ENCODE peak calls at places on chromosome X, in six cellular contexts. Y is dorsolateral prefrontal cortex, K is GM12865, R is tibial nerve, U is AG09309, Q is GM23338. S is an unnamed sample.

GRCh38 chrX:131792356-131792749 is 230.7 kb upstream of the STK26 start:
- DNase-seq in Y (peak; percentile 86), K (peak; percentile 47), R (no peak), U (peak; percentile 88), Q (no peak), S (peak; percentile 92)

GRCh38 chrX:122816288-122816687 is 367.8 kb upstream of the GRIA3 start:
- DNase-seq in Y (no peak), K (no peak), R (no peak), U (no peak), Q (no peak), S (no peak)

GRCh38 chrX:118345401-118346257 is at the start of gene WDR44:
- DNase-seq in Y (peak; percentile 91), K (peak; percentile 96), R (peak; percentile 86), U (peak; percentile 68), Q (peak; percentile 93), S (peak; percentile 83)

GRCh38 chrX:23503835-23504539 is 163.3 kb upstream of the PRDX4 start:
- DNase-seq in Y (peak; percentile 49), K (no peak), R (peak; percentile 60), U (peak; percentile 10), Q (peak; percentile 26), S (peak; percentile 80)

GRCh38 chrX:1322393-1322792 is 14.2 kb upstream of the IL3RA start:
- DNase-seq in Y (no peak), K (no peak), R (no peak), U (no peak), Q (no peak), S (no peak)

GRCh38 chrX:11180571-11180970 is 69.4 kb downstream of the HCCS start:
- DNase-seq in Y (no peak), K (no peak), R (no peak), U (no peak), Q (no peak), S (no peak)

GRCh38 chrX:17768997-17769396 is 31.7 kb downstream of the SCML1 start:
- DNase-seq in Y (no peak), K (no peak), R (no peak), U (no peak), Q (no peak), S (no peak)

GRCh38 chrX:9676311-9676710 is 89.3 kb downstream of the GPR143 start:
- DNase-seq in Y (no peak), K (no peak), R (no peak), U (peak; percentile 55), Q (no peak), S (no peak)

GRCh38 chrX:141903400-141904155 is at the start of gene MAGEC1:
- DNase-seq in Y (no peak), K (no peak), R (no peak), U (no peak), Q (no peak), S (no peak)

GRCh38 chrX:4547218-4547836 is 833.9 kb upstream of the PRKX start:
- DNase-seq in Y (peak; percentile 38), K (peak; percentile 52), R (peak; percentile 26), U (peak; percentile 13), Q (peak; percentile 47), S (peak; percentile 16)

GRCh38 chrX:134144231-134144630 is 92.8 kb upstream of the CCDC160 start:
- DNase-seq in Y (no peak), K (peak; percentile 7), R (no peak), U (no peak), Q (peak; percentile 35), S (no peak)

GRCh38 chrX:101799387-101799786 is 132.4 kb downstream of the ZMAT1 start:
- DNase-seq in Y (peak; percentile 78), K (peak; percentile 89), R (peak; percentile 98), U (peak; percentile 64), Q (peak; percentile 92), S (peak; percentile 72)
- TF ChIP-seq CTCF in Y (peak; percentile 83), K (peak; percentile 31), R (peak; percentile 84), U (peak; percentile 67), Q (peak; percentile 60), S (peak; percentile 62)

GRCh38 chrX:140664939-140665338 is 44.6 kb upstream of the LINC00632 start:
- DNase-seq in Y (no peak), K (peak; percentile 8), R (no peak), U (no peak), Q (peak; percentile 24), S (peak; percentile 27)
- TF ChIP-seq CTCF in Y (peak; percentile 52), K (no peak), R (peak; percentile 31), U (no peak), Q (peak; percentile 62), S (peak; percentile 10)

GRCh38 chrX:67585401-67585800 is 41.6 kb downstream of the AR start:
- DNase-seq in Y (no peak), K (no peak), R (no peak), U (no peak), Q (no peak), S (no peak)
- TF ChIP-seq CTCF in Y (no peak), K (no peak), R (no peak), U (no peak), Q (no peak), S (no peak)

GRCh38 chrX:67780694-67781109 is 236.9 kb downstream of the AR start:
- DNase-seq in Y (no peak), K (peak; percentile 3), R (peak; percentile 46), U (peak; percentile 92), Q (no peak), S (peak; percentile 88)
- TF ChIP-seq CTCF in Y (no peak), K (no peak), R (no peak), U (no peak), Q (no peak), S (no peak)

GRCh38 chrX:43961699-43962098 is 11.5 kb downstream of the NDP start:
- DNase-seq in Y (no peak), K (no peak), R (no peak), U (no peak), Q (no peak), S (no peak)
- TF ChIP-seq CTCF in Y (no peak), K (peak; percentile 15), R (no peak), U (peak; percentile 16), Q (peak; percentile 46), S (no peak)

DNA sequence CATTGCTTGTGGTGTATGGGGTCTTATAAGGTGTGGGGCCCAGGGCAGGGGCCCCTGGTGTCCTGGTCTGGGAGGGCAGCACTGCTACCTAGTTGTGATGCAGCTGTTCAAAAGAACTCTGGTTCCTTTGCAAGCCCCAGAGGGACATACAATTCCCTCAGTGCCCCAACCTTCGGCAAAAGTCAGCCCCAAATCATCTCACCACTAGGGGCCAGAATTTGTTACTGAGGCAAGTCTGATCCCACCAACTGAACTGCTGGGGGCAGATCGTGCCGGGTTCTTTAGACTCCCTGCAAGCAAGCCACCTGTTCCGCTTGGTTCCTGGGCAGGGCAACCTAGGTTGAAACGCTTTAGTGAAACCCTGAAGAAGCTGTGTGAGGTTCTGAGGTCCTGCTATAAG is 180.1 kb upstream of the S100G start:
- DNase-seq in Y (no peak), K (peak; percentile 3), R (no peak), U (no peak), Q (peak; percentile 49), S (no peak)
- TF ChIP-seq CTCF in Y (no peak), K (peak; percentile 3), R (no peak), U (no peak), Q (peak; percentile 62), S (peak; percentile 4)

GRCh38 chrX:40247382-40247781 is 149.6 kb upstream of the BCOR start:
- DNase-seq in Y (no peak), K (no peak), R (no peak), U (no peak), Q (no peak), S (no peak)

GRCh38 chrX:40243699-40244098 is 145.9 kb upstream of the BCOR start:
- DNase-seq in Y (no peak), K (no peak), R (no peak), U (no peak), Q (no peak), S (no peak)

GRCh38 chrX:40245411-40246140 is 147.8 kb upstream of the BCOR start:
- DNase-seq in Y (peak; percentile 28), K (no peak), R (no peak), U (no peak), Q (no peak), S (no peak)

GRCh38 chrX:40244116-40244515 is 146.4 kb upstream of the BCOR start:
- DNase-seq in Y (no peak), K (no peak), R (no peak), U (no peak), Q (no peak), S (no peak)

GRCh38 chrX:40244980-40245379 is 147.2 kb upstream of the BCOR start:
- DNase-seq in Y (peak; percentile 39), K (no peak), R (no peak), U (no peak), Q (no peak), S (no peak)
- TF ChIP-seq CTCF in Y (no peak), K (no peak), R (no peak), U (no peak), Q (no peak), S (no peak)

DNA sequence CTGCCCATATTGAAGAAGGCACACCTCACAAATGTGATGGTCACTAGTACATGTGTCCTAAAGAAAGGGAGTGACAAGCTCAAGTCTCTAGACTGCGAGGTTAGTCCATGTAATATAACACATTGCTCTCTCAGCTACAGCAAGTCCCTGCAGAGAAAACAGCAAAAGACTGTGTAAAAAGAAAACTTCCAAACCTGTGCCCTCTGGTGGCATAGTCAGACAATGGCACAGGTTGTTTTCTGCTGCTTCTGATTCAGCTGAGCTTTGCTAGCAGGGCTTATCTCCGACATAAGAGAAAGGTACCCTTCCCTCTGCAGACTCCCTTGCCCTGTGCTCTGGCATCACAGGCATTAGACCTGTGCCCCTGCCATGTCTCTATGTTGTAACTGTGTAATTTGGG is 1.4 kb upstream of the SERPINA7 start:
- DNase-seq in Y (no peak), K (no peak), R (no peak), U (no peak), Q (peak; percentile 28), S (no peak)
- TF ChIP-seq CTCF in Y (peak; percentile 34), K (peak; percentile 11), R (peak; percentile 5), U (peak; percentile 47), Q (peak; percentile 43), S (peak; percentile 54)

GRCh38 chrX:102902355-102902754 is 34.7 kb upstream of the RAB40AL start:
- DNase-seq in Y (no peak), K (no peak), R (no peak), U (no peak), Q (no peak), S (no peak)

DNA sequence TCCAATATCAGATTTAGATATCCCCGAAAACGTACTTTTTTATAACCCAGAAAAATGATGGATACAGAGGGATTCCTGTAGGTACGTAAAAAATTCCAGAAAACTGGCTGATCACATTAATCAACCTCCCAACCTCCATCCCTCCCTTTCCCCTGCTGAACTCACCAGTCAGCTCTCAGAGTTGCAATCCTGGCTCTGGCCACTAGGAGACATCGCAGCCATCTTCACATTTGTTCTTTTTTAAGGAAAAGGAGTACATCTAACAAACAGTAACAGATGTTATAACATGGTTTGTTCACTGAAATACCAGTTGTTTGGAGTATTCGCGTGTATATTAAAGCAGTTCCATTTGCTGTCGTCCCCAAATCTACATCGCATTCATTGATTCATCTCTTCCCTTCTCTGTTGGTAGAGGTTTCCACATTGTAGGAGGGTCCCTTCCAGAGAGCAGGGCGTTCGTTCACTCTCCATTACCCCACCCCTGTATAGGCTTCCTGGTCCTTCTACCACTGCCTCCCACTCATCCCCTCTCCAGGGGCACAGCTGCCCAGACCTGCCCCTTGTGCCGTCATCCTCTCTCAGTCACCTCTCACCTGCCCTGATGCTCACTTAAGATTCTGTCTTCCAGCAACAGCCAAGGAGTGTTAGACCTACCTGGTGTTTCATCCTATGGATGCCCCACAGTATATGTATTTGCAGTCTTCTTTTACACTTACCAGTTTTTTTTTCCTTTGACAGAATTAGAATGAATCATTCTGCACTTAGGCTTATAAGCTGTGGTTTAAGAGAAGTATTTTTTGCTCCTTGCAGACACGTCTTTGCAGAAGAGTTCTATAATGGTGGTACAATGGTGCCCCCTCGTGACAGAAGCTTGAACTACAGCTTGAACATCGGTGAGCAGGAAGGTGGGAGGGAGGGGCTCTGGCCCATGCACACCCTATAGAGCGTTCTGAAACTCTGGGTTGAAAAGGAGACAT is 36.8 kb upstream of the RAB40AL start:
- DNase-seq in Y (peak; percentile 41), K (peak; percentile 66), R (peak; percentile 74), U (peak; percentile 45), Q (peak; percentile 64), S (peak; percentile 55)
- TF ChIP-seq CTCF in Y (peak; percentile 72), K (peak; percentile 60), R (peak; percentile 63), U (peak; percentile 76), Q (peak; percentile 70), S (peak; percentile 70)

S was measured in astrocyte of the cerebellum.